ENCODE peak calls at places on chromosomes 5 and 9, in eight cellular contexts. L, M, X, B, Z, U, G and C are unnamed samples.

GRCh38 chr5:71633255-71634155 is 46.4 kb downstream of the MCCC2 start:
- DNase-seq in L (no peak), M (no peak), X (no peak), B (no peak), Z (no peak), U (no peak), G (no peak), C (no peak)

GRCh38 chr9:38339087-38339486 is 53.4 kb upstream of the ALDH1B1 start:
- DNase-seq in L (no peak), M (no peak), X (no peak), B (no peak), Z (no peak), U (no peak), G (no peak), C (no peak)

GRCh38 chr5:159341914-159342313 is 11.6 kb upstream of the IL12B start:
- DNase-seq in L (no peak), M (peak), X (no peak), B (peak), Z (no peak), U (no peak), G (no peak), C (peak)

GRCh38 chr9:123453904-123454321 is 97.9 kb downstream of the CRB2 start:
- DNase-seq in L (peak), M (no peak), X (no peak), B (no peak), Z (no peak), U (no peak), G (no peak), C (no peak)

GRCh38 chr9:128396970-128397613 is 23.6 kb upstream of the CERCAM start:
- DNase-seq in L (no peak), M (no peak), X (no peak), B (no peak), Z (no peak), U (no peak), G (no peak), C (no peak)

GRCh38 chr9:22044583-22044982 is 35.5 kb upstream of the CDKN2B start:
- DNase-seq in L (no peak), M (no peak), X (no peak), B (peak), Z (no peak), U (no peak), G (no peak), C (no peak)

GRCh38 chr9:132162764-132163456 is 1.1 kb downstream of the NTNG2 start:
- DNase-seq in L (no peak), M (no peak), X (no peak), B (no peak), Z (peak), U (no peak), G (no peak), C (no peak)

GRCh38 chr9:98285446-98285845 is 30.0 kb upstream of the TBC1D2 start:
- DNase-seq in L (no peak), M (no peak), X (no peak), B (no peak), Z (no peak), U (no peak), G (no peak), C (no peak)

GRCh38 chr9:34046784-34047379 is 1.8 kb downstream of the UBAP2 start:
- DNase-seq in L (no peak), M (no peak), X (no peak), B (no peak), Z (no peak), U (no peak), G (no peak), C (no peak)

GRCh38 chr5:138900281-138900965 is 25.3 kb upstream of the LRRTM2 start:
- DNase-seq in L (no peak), M (peak), X (no peak), B (peak), Z (no peak), U (peak), G (no peak), C (no peak)

GRCh38 chr9:133103183-133103986 is 17.7 kb downstream of the RALGDS start:
- DNase-seq in L (peak), M (peak), X (no peak), B (peak), Z (peak), U (peak), G (peak), C (no peak)

GRCh38 chr5:148640471-148640870 is 13.9 kb downstream of the HTR4 start:
- DNase-seq in L (no peak), M (no peak), X (no peak), B (no peak), Z (no peak), U (no peak), G (no peak), C (no peak)

GRCh38 chr5:133873454-133873853 is 95.0 kb downstream of the C5orf15 start:
- DNase-seq in L (no peak), M (peak), X (no peak), B (no peak), Z (no peak), U (no peak), G (no peak), C (no peak)

GRCh38 chr5:180007582-180007981 is 64.0 kb downstream of the RNF130 start:
- DNase-seq in L (no peak), M (no peak), X (no peak), B (no peak), Z (peak), U (no peak), G (no peak), C (no peak)

GRCh38 chr5:77012601-77013000 is 17.6 kb upstream of the AGGF1 start:
- DNase-seq in L (no peak), M (peak), X (no peak), B (peak), Z (no peak), U (no peak), G (no peak), C (no peak)

GRCh38 chr5:87762631-87763030 is 349.9 kb upstream of the CCNH start:
- DNase-seq in L (no peak), M (no peak), X (no peak), B (no peak), Z (no peak), U (no peak), G (no peak), C (no peak)

GRCh38 chr9:6611891-6612290 is 33.6 kb downstream of the GLDC start:
- DNase-seq in L (no peak), M (no peak), X (no peak), B (no peak), Z (no peak), U (no peak), G (no peak), C (no peak)